ENCODE peak calls at places on chromosomes 2 and 18, in seven cellular contexts. N is epithelial cell of prostate; M is stimulated activated CD4-positive, alpha-beta T cell treated with anti-CD3 and anti-CD28 coated beads, Interleukin-15, amount 100 ng/mL, for 1 hour; B is GM12865; R is left cardiac atrium; U is NCI-H1417; O is GM13976. T is an unnamed sample.

GRCh38 chr18:31490838-31491237 is 7.1 kb upstream of the DSG2 start:
- DNase-seq in M (no peak), O (no peak), U (no peak), R (no peak), N (no peak), B (no peak), T (no peak)

GRCh38 chr2:97675714-97676113 is 6.2 kb downstream of the C2orf92 start:
- DNase-seq in R (no peak), N (no peak), M (no peak), O (no peak), U (peak; percentile 56), B (no peak), T (no peak)

GRCh38 chr2:221203846-221204245 is 368.3 kb downstream of the EPHA4 start:
- DNase-seq in R (no peak), O (no peak), N (no peak), M (no peak), U (peak; percentile 45), B (no peak), T (no peak)

GRCh38 chr2:111618953-111619902 is 264.8 kb downstream of the ANAPC1 start:
- DNase-seq in N (no peak), U (no peak), R (no peak), B (no peak), M (no peak), O (no peak), T (no peak)

GRCh38 chr2:201580486-201580885 is 62.8 kb downstream of the TMEM237 start:
- DNase-seq in B (no peak), N (no peak), R (no peak), U (no peak), M (no peak), O (no peak), T (no peak)

GRCh38 chr2:195659114-195659513 is 2.1 kb downstream of the SLC39A10 start:
- DNase-seq in N (no peak), O (peak; percentile 18), R (no peak), U (no peak), B (peak; percentile 40), M (no peak), T (peak; percentile 17)

GRCh38 chr2:200483729-200484198 is 26.1 kb downstream of the KCTD18 start:
- DNase-seq in M (no peak), B (peak; percentile 71), U (peak; percentile 51), N (peak; percentile 45), O (peak; percentile 57), R (peak; percentile 24), T (peak; percentile 63)

GRCh38 chr2:160375802-160376469 is 117.7 kb downstream of the RBMS1 start:
- DNase-seq in B (no peak), M (no peak), N (no peak), R (no peak), U (no peak), O (no peak), T (peak; percentile 50)

GRCh38 chr18:582465-582864 is 2.3 kb downstream of the CETN1 start:
- DNase-seq in R (no peak), N (no peak), U (no peak), B (no peak), M (no peak), O (no peak), T (no peak)

GRCh38 chr18:58228762-58229161 is 184.7 kb downstream of the NEDD4L start:
- DNase-seq in O (no peak), B (no peak), U (no peak), N (no peak), R (no peak), M (no peak), T (no peak)

GRCh38 chr18:33495278-33495677 is 54.8 kb upstream of the CCDC178 start:
- DNase-seq in U (peak; percentile 57), R (no peak), M (no peak), B (peak; percentile 47), O (no peak), N (peak; percentile 12), T (no peak)

GRCh38 chr2:240455719-240456606 is 20.5 kb downstream of the GPC1 start:
- DNase-seq in N (no peak), M (no peak), B (no peak), R (peak; percentile 28), O (no peak), U (no peak), T (no peak)

GRCh38 chr2:67797801-67798535 is 264.8 kb downstream of the C1D start:
- DNase-seq in N (no peak), B (no peak), O (no peak), U (no peak), M (no peak), R (no peak), T (no peak)

GRCh38 chr2:232522014-232522854 is 2.0 kb downstream of the PRSS56 start:
- DNase-seq in U (peak; percentile 43), B (peak; percentile 46), R (peak; percentile 63), M (peak; percentile 31), O (peak; percentile 91), N (no peak), T (no peak)

GRCh38 chr2:240637901-240638175 is 12.6 kb downstream of the GPR35 start:
- DNase-seq in B (no peak), N (no peak), M (no peak), R (no peak), U (no peak), O (no peak), T (no peak)

GRCh38 chr2:20609995-20610357 is 40.9 kb downstream of the HS1BP3 start:
- DNase-seq in M (no peak), R (peak; percentile 4), B (no peak), U (no peak), O (no peak), N (no peak), T (no peak)

GRCh38 chr18:22983175-22983574 is 50.0 kb downstream of the RBBP8 start:
- DNase-seq in R (no peak), M (no peak), N (no peak), U (no peak), O (peak; percentile 23), B (peak; percentile 24), T (no peak)

GRCh38 chr2:19349911-19350677 is 8.3 kb downstream of the OSR1 start:
- DNase-seq in M (no peak), R (peak; percentile 67), U (no peak), B (peak; percentile 48), N (no peak), O (peak; percentile 80), T (peak; percentile 56)

GRCh38 chr2:27079233-27080139 is 1.1 kb downstream of the EMILIN1 start:
- DNase-seq in B (no peak), O (no peak), N (no peak), U (no peak), M (no peak), R (no peak), T (no peak)

GRCh38 chr18:79642626-79643025 is 37.0 kb upstream of the CTDP1 start:
- DNase-seq in B (no peak), R (no peak), M (no peak), N (no peak), U (no peak), O (no peak), T (no peak)

GRCh38 chr2:135055182-135055786 is 3.2 kb downstream of the RAB3GAP1 start:
- DNase-seq in O (no peak), N (no peak), M (no peak), R (no peak), U (no peak), B (no peak), T (peak; percentile 42)

GRCh38 chr2:170928036-170928823 is 823 bp upstream of the GORASP2 start:
- DNase-seq in R (no peak), M (no peak), B (peak; percentile 28), O (no peak), U (no peak), N (no peak), T (peak; percentile 36)

GRCh38 chr2:109378682-109379081 is 235.1 kb downstream of the SEPTIN10 start:
- DNase-seq in N (no peak), U (no peak), R (no peak), O (no peak), M (no peak), B (no peak), T (no peak)

GRCh38 chr2:207768168-207768890 is 1.4 kb downstream of the FZD5 start:
- DNase-seq in R (peak; percentile 60), U (peak; percentile 85), N (no peak), B (peak; percentile 63), O (peak; percentile 47), M (no peak), T (no peak)

GRCh38 chr2:75614062-75614710 is 32.4 kb upstream of the MRPL19 start:
- DNase-seq in U (no peak), N (no peak), R (no peak), M (no peak), O (no peak), B (no peak), T (peak; percentile 52)

GRCh38 chr2:173205375-173205774 is 129.7 kb downstream of the MAP3K20 start:
- DNase-seq in U (no peak), B (no peak), O (no peak), N (no peak), R (peak; percentile 80), M (no peak), T (no peak)

GRCh38 chr2:23516546-23517256 is 131.7 kb downstream of the KLHL29 start:
- DNase-seq in M (no peak), B (no peak), R (no peak), N (no peak), U (no peak), O (no peak), T (no peak)

GRCh38 chr2:72788756-72789155 is 37.1 kb downstream of the EXOC6B start:
- DNase-seq in M (no peak), U (no peak), N (no peak), R (peak; percentile 37), B (no peak), O (no peak), T (peak; percentile 75)

GRCh38 chr2:6986894-6987487 is 69.8 kb downstream of the RNF144A start:
- DNase-seq in N (no peak), B (no peak), U (peak; percentile 41), M (no peak), R (no peak), O (no peak), T (no peak)

GRCh38 chr2:234060236-234060635 is 9.7 kb downstream of the SPP2 start:
- DNase-seq in N (no peak), U (peak; percentile 33), B (no peak), M (no peak), R (no peak), O (no peak), T (no peak)

GRCh38 chr2:110770696-110771425 is 38.5 kb downstream of the ACOXL start:
- DNase-seq in O (no peak), N (peak; percentile 43), R (peak; percentile 36), U (peak; percentile 78), M (no peak), B (no peak), T (peak; percentile 52)

GRCh38 chr2:5748941-5749731 is 57.0 kb downstream of the SOX11 start:
- DNase-seq in M (no peak), N (no peak), O (no peak), R (peak; percentile 71), B (no peak), U (no peak), T (no peak)

GRCh38 chr18:1438458-1438910 is 533.8 kb downstream of the ADCYAP1 start:
- DNase-seq in U (no peak), R (no peak), N (no peak), B (no peak), M (no peak), O (no peak), T (no peak)